ENCODE peak calls at places on chromosomes 7 and 10, in four cellular contexts. K is colonic mucosa, Z is lower lobe of right lung, G is upper lobe of right lung. R is an unnamed sample.

GRCh38 chr7:120272261-120272895 is 597 bp upstream of the KCND2 start:
- DNase-seq in K (no peak), Z (no peak), G (no peak), R (peak)

GRCh38 chr10:74333174-74333573 is 182.2 kb downstream of the ADK start:
- DNase-seq in K (no peak), Z (no peak), G (no peak), R (no peak)

GRCh38 chr10:58237014-58237830 is 30.5 kb downstream of the IPMK start:
- DNase-seq in K (no peak), Z (no peak), G (no peak), R (no peak)

GRCh38 chr10:74799840-74800239 is 26.6 kb upstream of the KAT6B start:
- DNase-seq in K (no peak), Z (no peak), G (no peak), R (no peak)

GRCh38 chr7:121328508-121329459 is at the start of gene WNT16:
- DNase-seq in K (no peak), Z (peak), G (no peak), R (peak)

GRCh38 chr10:101974091-101974799 is 81.7 kb downstream of the ARMH3 start:
- DNase-seq in K (no peak), Z (no peak), G (no peak), R (peak)

GRCh38 chr10:123571978-123572377 is 94.2 kb upstream of the GPR26 start:
- DNase-seq in K (no peak), Z (no peak), G (no peak), R (no peak)

GRCh38 chr7:47227762-47228177 is 354.1 kb downstream of the TNS3 start:
- DNase-seq in K (no peak), Z (no peak), G (no peak), R (peak)

GRCh38 chr7:47496064-47496665 is 85.7 kb downstream of the TNS3 start:
- DNase-seq in K (no peak), Z (no peak), G (no peak), R (no peak)

GRCh38 chr10:13990392-13990805 is 340.3 kb downstream of the FRMD4A start:
- DNase-seq in K (no peak), Z (no peak), G (no peak), R (peak)

GRCh38 chr10:46552526-46553237 is 3.8 kb downstream of the GPRIN2 start:
- DNase-seq in K (peak), Z (peak), G (no peak), R (no peak)

GRCh38 chr7:98286093-98286525 is 4.6 kb downstream of the BRI3 start:
- DNase-seq in K (peak), Z (peak), G (peak), R (no peak)

GRCh38 chr10:21860718-21861117 is 142.8 kb downstream of the DNAJC1 start:
- DNase-seq in K (no peak), Z (no peak), G (no peak), R (peak)

GRCh38 chr7:30842542-30843451 is 68.9 kb upstream of the AQP1 start:
- DNase-seq in K (no peak), Z (peak), G (peak), R (no peak)

GRCh38 chr7:99128076-99128950 is 15.6 kb downstream of the SMURF1 start:
- DNase-seq in K (no peak), Z (no peak), G (no peak), R (no peak)

GRCh38 chr10:95445223-95445836 is 115.8 kb downstream of the SORBS1 start:
- DNase-seq in K (peak), Z (peak), G (no peak), R (no peak)

GRCh38 chr10:30080161-30080560 is 20.8 kb upstream of the JCAD start:
- DNase-seq in K (no peak), Z (no peak), G (no peak), R (no peak)

GRCh38 chr10:15784237-15784636 is 64.5 kb upstream of the ITGA8 start:
- DNase-seq in K (no peak), Z (no peak), G (no peak), R (no peak)

DNA sequence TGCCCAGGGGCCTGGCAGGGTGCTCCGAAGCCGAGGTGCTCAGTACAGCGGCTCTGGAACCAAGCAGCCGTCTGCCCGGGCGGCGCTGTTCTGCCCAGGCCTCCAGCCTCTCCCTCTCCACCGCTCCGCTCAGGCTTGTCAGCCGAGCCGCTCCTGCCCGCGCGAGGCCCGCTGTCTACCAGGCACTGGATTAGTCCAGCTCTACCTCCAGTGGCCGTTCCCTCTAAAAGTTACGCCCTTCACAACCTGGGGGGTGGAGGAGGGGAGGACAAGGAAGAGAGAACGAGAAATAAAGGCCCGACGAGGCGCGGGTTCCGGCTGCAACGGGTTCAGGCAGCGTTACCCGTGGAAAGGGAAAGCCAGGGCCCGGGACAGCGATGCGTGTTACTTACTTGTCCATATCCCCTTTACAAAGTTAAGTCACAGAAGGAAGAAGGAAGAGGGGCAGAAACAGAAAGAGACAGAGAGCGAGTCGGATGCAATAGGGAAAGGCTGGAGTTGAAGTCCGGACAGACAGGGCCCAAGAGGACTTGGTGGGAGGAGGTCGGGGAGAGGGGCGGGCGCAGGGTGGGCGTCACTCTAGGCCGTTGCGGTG is 2.9 kb downstream of the SP8 start:
- DNase-seq in K (peak), Z (no peak), G (no peak), R (peak)
- H3K4me3 ChIP-seq in K (peak), Z (peak), G (peak), R (peak)

GRCh38 chr7:137966636-137967142 is 35.2 kb downstream of the CREB3L2 start:
- DNase-seq in K (no peak), Z (no peak), G (no peak), R (no peak)

GRCh38 chr7:137964824-137965545 is 36.9 kb downstream of the CREB3L2 start:
- DNase-seq in K (no peak), Z (no peak), G (no peak), R (no peak)

GRCh38 chr7:137968890-137969289 is 33.0 kb downstream of the CREB3L2 start:
- DNase-seq in K (no peak), Z (no peak), G (no peak), R (no peak)

GRCh38 chr7:137965942-137966624 is 35.8 kb downstream of the CREB3L2 start:
- DNase-seq in K (no peak), Z (no peak), G (no peak), R (no peak)

DNA sequence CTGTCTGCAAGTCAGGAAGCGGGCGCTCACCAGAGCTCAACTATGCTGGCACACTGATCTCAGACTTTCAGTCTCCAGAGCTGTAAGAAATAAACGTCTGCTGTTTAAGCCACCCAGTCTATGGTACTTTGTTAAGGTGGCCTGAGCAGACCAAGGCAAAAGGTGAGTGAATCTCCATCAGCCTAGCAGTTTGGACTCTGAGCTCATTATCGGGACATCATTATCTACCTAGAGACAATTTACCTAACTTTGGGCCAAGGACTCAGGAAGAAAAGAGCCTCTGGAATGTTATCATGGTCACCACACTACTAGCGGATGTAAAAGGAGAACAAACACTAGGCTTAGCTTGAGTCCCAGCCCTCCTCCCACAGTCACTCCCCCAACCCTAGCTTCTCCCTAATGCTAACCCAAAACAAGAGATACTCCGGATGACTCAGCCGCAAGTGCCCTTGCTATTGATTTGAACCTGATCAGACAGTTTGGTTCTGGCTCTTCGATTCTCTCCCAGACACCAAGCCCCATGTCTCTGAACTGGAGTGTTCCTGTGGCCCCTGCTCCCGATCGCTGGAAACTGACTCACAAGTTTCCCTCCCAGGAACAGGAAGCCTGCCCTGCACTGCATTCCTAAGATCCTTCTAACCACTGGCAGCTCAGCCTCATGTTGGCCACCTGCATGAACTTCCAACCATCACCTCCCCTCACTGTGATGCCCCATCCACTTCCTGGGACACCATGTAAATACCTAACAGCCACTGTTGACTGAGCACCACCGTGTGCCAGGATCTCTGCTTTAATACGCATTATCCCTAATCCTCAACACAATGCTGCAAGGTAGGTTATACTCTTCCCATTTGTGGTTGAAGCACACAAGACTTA is 34.5 kb downstream of the CREB3L2 start:
- DNase-seq in K (no peak), Z (no peak), G (no peak), R (peak)
- H3K27ac ChIP-seq in K (no peak), Z (no peak), G (no peak), R (peak)

DNA sequence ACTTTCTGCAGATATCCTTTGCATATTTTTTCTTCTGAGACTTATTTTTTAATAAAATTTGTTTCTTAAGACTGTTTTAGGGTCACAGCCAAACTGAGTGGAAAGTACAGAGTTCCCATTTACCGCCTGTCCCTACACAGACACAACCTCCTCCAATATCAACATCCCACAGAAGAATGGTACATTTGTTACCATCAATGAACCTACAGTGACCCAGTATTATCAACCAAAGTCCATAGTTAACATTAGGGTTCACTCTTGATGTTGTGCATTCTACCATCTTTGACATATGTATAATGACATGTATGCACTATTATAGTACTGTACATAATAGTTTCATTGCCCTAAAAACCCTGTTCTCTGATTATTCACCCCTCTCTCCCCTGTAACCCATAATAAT is 14.6 kb upstream of the REEP3 start:
- DNase-seq in K (no peak), Z (no peak), G (no peak), R (no peak)
- H3K4me3 ChIP-seq in K (no peak), Z (no peak), G (no peak), R (no peak)

DNA sequence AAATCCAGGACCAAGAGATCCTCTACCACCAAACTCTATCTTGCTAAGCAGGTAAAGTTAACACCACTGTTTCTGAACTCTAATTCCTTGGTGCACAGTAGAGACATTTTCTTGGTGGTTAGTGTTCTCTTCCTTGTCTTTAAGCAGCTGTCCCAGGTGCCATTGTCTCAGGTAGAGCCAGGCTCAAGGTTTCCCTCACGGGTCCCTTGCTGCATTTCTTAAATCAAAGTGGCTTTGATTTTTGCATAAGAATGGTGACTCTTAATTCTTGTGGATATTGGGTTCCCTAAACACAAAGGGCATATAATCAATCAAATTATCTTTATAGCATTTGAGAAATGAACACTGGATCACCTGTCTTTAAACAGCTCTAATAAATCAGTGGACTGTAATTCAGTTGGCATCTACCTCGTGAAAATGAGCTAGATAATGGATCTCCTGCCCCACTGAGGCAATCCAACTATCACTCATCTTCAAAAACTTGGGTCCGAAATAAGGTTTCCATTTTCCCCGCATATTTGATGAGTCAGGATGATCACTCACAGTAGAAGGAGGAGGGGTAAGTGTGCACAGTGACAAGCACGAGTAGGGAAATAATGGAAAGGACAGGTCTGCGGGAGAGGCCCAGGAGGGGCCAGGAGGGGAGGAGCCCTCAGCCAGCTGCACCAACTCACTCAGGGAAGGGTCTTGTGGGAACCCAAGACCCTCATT is 2.4 kb downstream of the ABCC2 start:
- DNase-seq in K (no peak), Z (no peak), G (no peak), R (no peak)
- H3K27ac ChIP-seq in K (no peak), Z (no peak), G (no peak), R (no peak)

GRCh38 chr7:117975436-117975835 is 102.2 kb upstream of the CTTNBP2 start:
- DNase-seq in K (no peak), Z (no peak), G (no peak), R (no peak)

GRCh38 chr7:117971581-117972244 is 98.5 kb upstream of the CTTNBP2 start:
- DNase-seq in K (no peak), Z (no peak), G (no peak), R (no peak)

GRCh38 chr7:117974891-117975290 is 101.7 kb upstream of the CTTNBP2 start:
- DNase-seq in K (no peak), Z (no peak), G (no peak), R (no peak)

GRCh38 chr7:117970806-117971205 is 97.6 kb upstream of the CTTNBP2 start:
- DNase-seq in K (no peak), Z (no peak), G (no peak), R (no peak)

DNA sequence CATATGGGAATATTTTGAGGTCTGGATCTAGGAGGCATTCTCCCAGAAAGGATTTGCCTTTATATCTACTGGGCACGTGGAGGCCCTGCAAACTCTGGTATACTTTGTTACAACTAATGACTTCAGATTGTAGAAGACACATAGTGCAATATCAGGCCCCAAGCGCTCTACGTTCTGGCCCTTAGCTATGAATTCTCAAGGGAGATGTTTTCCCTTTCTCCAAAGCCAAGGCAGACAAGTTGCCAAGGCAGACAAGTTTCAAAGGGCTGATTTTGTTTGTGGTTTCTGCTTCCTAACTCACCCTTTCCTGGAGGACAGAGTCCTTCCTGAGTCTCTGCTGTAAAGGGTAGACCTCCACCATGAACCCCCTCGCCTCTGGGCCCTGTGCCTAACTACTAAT is 99.4 kb upstream of the CTTNBP2 start:
- DNase-seq in K (no peak), Z (no peak), G (no peak), R (no peak)
- H3K4me3 ChIP-seq in K (no peak), Z (no peak), G (no peak), R (no peak)

GRCh38 chr10:122013311-122013780 is 24.4 kb downstream of the TACC2 start:
- DNase-seq in K (no peak), Z (no peak), G (no peak), R (no peak)

GRCh38 chr10:122012731-122013130 is 23.8 kb downstream of the TACC2 start:
- DNase-seq in K (no peak), Z (no peak), G (no peak), R (no peak)

GRCh38 chr10:122014652-122015248 is 25.8 kb downstream of the TACC2 start:
- DNase-seq in K (peak), Z (no peak), G (no peak), R (no peak)

GRCh38 chr10:122007415-122007814 is 18.5 kb downstream of the TACC2 start:
- DNase-seq in K (no peak), Z (no peak), G (no peak), R (no peak)

DNA sequence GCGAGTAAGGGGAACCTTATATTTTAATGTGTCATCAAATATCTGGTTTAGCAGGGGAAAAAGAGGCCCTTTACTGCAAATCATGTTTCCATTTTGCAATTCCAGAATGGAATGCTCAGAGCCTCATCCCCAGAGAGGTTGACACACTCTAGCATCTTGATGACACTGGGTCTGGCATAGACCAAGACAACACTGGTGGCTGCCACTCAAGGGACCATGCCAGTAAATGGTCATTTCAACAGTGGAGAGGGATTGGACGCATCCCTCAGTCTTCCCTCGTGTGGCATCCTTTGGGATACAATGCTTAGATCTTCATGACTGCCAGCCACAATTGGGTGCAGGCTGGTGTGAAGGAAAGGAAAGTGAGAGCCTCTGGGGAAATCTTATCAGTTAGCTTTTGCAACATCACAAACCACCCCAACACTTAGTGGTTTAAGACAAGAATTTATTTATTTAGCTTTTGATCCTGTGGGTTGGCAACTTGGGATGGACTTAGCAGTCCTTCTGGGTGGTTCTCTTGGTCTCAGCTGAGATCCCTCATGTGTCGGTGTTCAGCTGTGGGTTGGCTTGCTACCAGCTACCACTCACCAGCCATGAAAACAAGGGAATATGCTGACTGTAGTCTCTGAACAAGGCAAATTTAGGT is 21.6 kb downstream of the TACC2 start:
- DNase-seq in K (no peak), Z (no peak), G (no peak), R (no peak)
- H3K27ac ChIP-seq in K (no peak), Z (no peak), G (no peak), R (no peak)

GRCh38 chr7:27213150-27213903 is 13.4 kb upstream of the HOXA13 start:
- DNase-seq in K (no peak), Z (no peak), G (peak), R (no peak)
- H3K4me3 ChIP-seq in K (no peak), Z (no peak), G (no peak), R (no peak)

DNA sequence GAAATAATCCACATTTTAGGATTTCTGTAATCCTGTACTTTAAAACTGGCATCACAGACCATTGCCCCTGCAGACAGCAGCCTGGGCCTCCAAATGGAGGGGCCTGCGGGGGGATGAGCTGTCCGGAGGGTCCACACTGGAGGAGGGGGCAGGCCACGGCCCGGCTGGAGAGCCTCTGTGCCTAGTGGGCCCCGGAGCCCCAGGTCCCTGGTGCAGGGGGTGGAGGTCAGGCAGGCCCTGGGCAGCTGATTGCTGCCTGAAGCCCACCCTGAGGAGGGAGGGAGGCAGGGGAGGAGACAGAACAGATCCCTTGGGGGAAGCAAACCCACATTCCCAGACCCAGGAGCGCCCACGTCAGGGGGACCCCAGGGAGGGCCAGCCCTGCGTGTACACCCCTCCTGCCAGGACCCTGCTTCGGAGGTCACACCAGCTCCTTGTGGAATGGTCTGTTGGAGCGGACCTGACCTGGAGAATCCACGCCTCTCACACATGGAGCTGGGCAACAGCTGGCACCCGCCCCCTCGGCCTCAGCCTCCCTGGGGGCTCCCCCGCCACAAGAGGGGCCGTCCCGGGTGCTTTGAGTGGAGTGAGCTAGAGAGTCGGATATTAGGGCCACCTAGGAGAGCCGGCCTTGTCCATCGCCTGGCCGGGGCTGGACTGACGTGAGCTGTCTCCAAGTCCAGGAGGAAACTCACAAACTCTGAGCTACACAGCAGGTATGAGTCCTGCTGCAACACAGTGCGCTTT is 12.2 kb upstream of the FAM20C start:
- DNase-seq in K (peak), Z (no peak), G (no peak), R (no peak)
- H3K27ac ChIP-seq in K (no peak), Z (no peak), G (peak), R (no peak)

GRCh38 chr7:157404002-157404401 is 67.2 kb downstream of the DNAJB6 start:
- DNase-seq in K (no peak), Z (no peak), G (no peak), R (no peak)

GRCh38 chr7:157405501-157405900 is 68.7 kb downstream of the DNAJB6 start:
- DNase-seq in K (no peak), Z (no peak), G (no peak), R (no peak)

GRCh38 chr7:157405914-157406810 is 69.4 kb downstream of the DNAJB6 start:
- DNase-seq in K (no peak), Z (no peak), G (peak), R (no peak)

GRCh38 chr7:157402911-157403534 is 66.2 kb downstream of the DNAJB6 start:
- DNase-seq in K (no peak), Z (no peak), G (no peak), R (no peak)

GRCh38 chr7:157404845-157405481 is 68.2 kb downstream of the DNAJB6 start:
- DNase-seq in K (no peak), Z (no peak), G (peak), R (no peak)
- H3K4me3 ChIP-seq in K (no peak), Z (no peak), G (no peak), R (no peak)

R was measured in cardiac muscle cell.